ENCODE peak calls at places on chromosomes 6 and 20, in five cellular contexts. One of them, this sample, is unnamed.

GRCh38 chr6:317068-317451 is 24.8 kb downstream of the DUSP22 start:
- DNase-seq in iPS-NIHi11: no peak
- DNase-seq in AG20443: no peak
- DNase-seq in AG08396: no peak
- DNase-seq in glomerular endothelial cell: no peak
- DNase-seq in this sample: no peak

GRCh38 chr20:63682384-63683139 is 13.9 kb upstream of the TNFRSF6B start:
- DNase-seq in iPS-NIHi11: peak
- DNase-seq in AG20443: peak
- DNase-seq in AG08396: peak
- DNase-seq in glomerular endothelial cell: peak
- DNase-seq in this sample: no peak

GRCh38 chr20:3679749-3680700 is 1.8 kb downstream of the ADAM33 start:
- DNase-seq in iPS-NIHi11: no peak
- DNase-seq in AG20443: peak
- DNase-seq in AG08396: peak
- DNase-seq in glomerular endothelial cell: no peak
- DNase-seq in this sample: no peak

GRCh38 chr6:56729719-56730118 is 87.0 kb upstream of the DST start:
- DNase-seq in iPS-NIHi11: no peak
- DNase-seq in AG20443: peak
- DNase-seq in AG08396: peak
- DNase-seq in glomerular endothelial cell: no peak
- DNase-seq in this sample: no peak

GRCh38 chr20:22729180-22729579 is 144.8 kb upstream of the FOXA2 start:
- DNase-seq in iPS-NIHi11: no peak
- DNase-seq in AG20443: no peak
- DNase-seq in AG08396: no peak
- DNase-seq in glomerular endothelial cell: no peak
- DNase-seq in this sample: no peak

GRCh38 chr6:140052757-140053729 is 678.6 kb upstream of the CITED2 start:
- DNase-seq in iPS-NIHi11: peak
- DNase-seq in AG20443: no peak
- DNase-seq in AG08396: no peak
- DNase-seq in glomerular endothelial cell: no peak
- DNase-seq in this sample: peak

GRCh38 chr6:34447915-34448314 is 18.0 kb upstream of the PACSIN1 start:
- DNase-seq in iPS-NIHi11: peak
- DNase-seq in AG20443: no peak
- DNase-seq in AG08396: no peak
- DNase-seq in glomerular endothelial cell: no peak
- DNase-seq in this sample: peak

GRCh38 chr6:26065952-26066380 is 21.3 kb upstream of the HFE start:
- DNase-seq in iPS-NIHi11: peak
- DNase-seq in AG20443: peak
- DNase-seq in AG08396: peak
- DNase-seq in glomerular endothelial cell: no peak
- DNase-seq in this sample: peak

GRCh38 chr20:57470212-57470522 is 54.8 kb downstream of the CTCFL start:
- DNase-seq in iPS-NIHi11: no peak
- DNase-seq in AG20443: no peak
- DNase-seq in AG08396: no peak
- DNase-seq in glomerular endothelial cell: no peak
- DNase-seq in this sample: peak

GRCh38 chr6:21898107-21898796 is 304.7 kb downstream of the SOX4 start:
- DNase-seq in iPS-NIHi11: no peak
- DNase-seq in AG20443: no peak
- DNase-seq in AG08396: no peak
- DNase-seq in glomerular endothelial cell: no peak
- DNase-seq in this sample: no peak

GRCh38 chr6:166616261-166617226 is 10.5 kb downstream of the RPS6KA2 start:
- DNase-seq in iPS-NIHi11: no peak
- DNase-seq in AG20443: no peak
- DNase-seq in AG08396: no peak
- DNase-seq in glomerular endothelial cell: no peak
- DNase-seq in this sample: no peak

GRCh38 chr6:146289816-146290588 is 253.6 kb upstream of the RAB32 start:
- DNase-seq in iPS-NIHi11: no peak
- DNase-seq in AG20443: peak
- DNase-seq in AG08396: peak
- DNase-seq in glomerular endothelial cell: peak
- DNase-seq in this sample: no peak

GRCh38 chr20:40547492-40548129 is 141.4 kb downstream of the MAFB start:
- DNase-seq in iPS-NIHi11: no peak
- DNase-seq in AG20443: no peak
- DNase-seq in AG08396: no peak
- DNase-seq in glomerular endothelial cell: no peak
- DNase-seq in this sample: no peak

GRCh38 chr6:87154641-87155271 is 609 bp upstream of the ZNF292 start:
- DNase-seq in iPS-NIHi11: peak
- DNase-seq in AG20443: peak
- DNase-seq in AG08396: peak
- DNase-seq in glomerular endothelial cell: peak
- DNase-seq in this sample: peak

This sample was measured in NAMALWA.